ENCODE peak calls at places on chromosomes 6 and 20, in five cellular contexts. Q is HCT116, U is IMR-90, V is K562, O is H1. W is an unnamed sample.

GRCh38 chr6:79421001-79421411 is 116.2 kb downstream of the LCA5 start:
- DNase-seq in O (no peak), V (no peak), U (peak), Q (no peak), W (no peak)

GRCh38 chr6:22072939-22073338 is 223.9 kb downstream of the PRL start:
- DNase-seq in V (no peak), O (no peak), U (no peak), Q (no peak), W (no peak)

GRCh38 chr6:107753778-107754177 is 70.3 kb downstream of the SCML4 start:
- DNase-seq in U (no peak), V (no peak), Q (no peak), O (no peak), W (no peak)

GRCh38 chr6:24313477-24314141 is 44.2 kb downstream of the DCDC2 start:
- DNase-seq in U (peak), Q (no peak), V (no peak), O (no peak), W (peak)

GRCh38 chr6:33278810-33279209 is 1.9 kb downstream of the B3GALT4 start:
- DNase-seq in Q (no peak), V (no peak), U (no peak), O (no peak), W (no peak)

GRCh38 chr6:135185483-135185882 is 4.4 kb downstream of the MYB start:
- DNase-seq in Q (no peak), O (no peak), V (no peak), U (no peak), W (no peak)

GRCh38 chr20:3162080-3162611 is 2.5 kb upstream of the FASTKD5 start:
- DNase-seq in V (no peak), O (no peak), U (no peak), Q (no peak), W (no peak)

GRCh38 chr6:145670306-145670705 is 65.0 kb downstream of the EPM2A start:
- DNase-seq in U (no peak), V (no peak), Q (no peak), O (no peak), W (no peak)

GRCh38 chr20:57535297-57535696 is 10.4 kb upstream of the CTCFL start:
- DNase-seq in Q (no peak), U (no peak), V (no peak), O (no peak), W (no peak)

GRCh38 chr6:106533079-106533478 is 96.2 kb downstream of the RTN4IP1 start:
- DNase-seq in V (no peak), O (no peak), U (no peak), Q (no peak), W (no peak)

GRCh38 chr20:54431545-54431944 is 43.8 kb upstream of the DOK5 start:
- DNase-seq in Q (no peak), U (no peak), O (no peak), V (no peak), W (no peak)

GRCh38 chr20:60630609-60631008 is 621.5 kb upstream of the CDH4 start:
- DNase-seq in O (peak), Q (no peak), U (no peak), V (no peak), W (no peak)

GRCh38 chr20:46355778-46356177 is 47.5 kb upstream of the CDH22 start:
- DNase-seq in V (peak), U (no peak), Q (no peak), O (no peak), W (no peak)

GRCh38 chr6:49634080-49634810 is 2.4 kb downstream of the RHAG start:
- DNase-seq in O (no peak), V (no peak), Q (no peak), U (no peak), W (no peak)

GRCh38 chr6:130937942-130938604 is 110.9 kb downstream of the SMLR1 start:
- DNase-seq in V (no peak), O (no peak), Q (peak), U (peak), W (no peak)

GRCh38 chr6:39902136-39902535 is 32.1 kb downstream of the MOCS1 start:
- DNase-seq in U (no peak), V (no peak), Q (no peak), O (no peak), W (no peak)

GRCh38 chr20:584375-585301 is 25.5 kb downstream of the TCF15 start:
- DNase-seq in U (no peak), Q (peak), O (no peak), V (no peak), W (no peak)

GRCh38 chr20:48782901-48783308 is 44.9 kb downstream of the PREX1 start:
- DNase-seq in V (no peak), O (no peak), U (no peak), Q (no peak), W (no peak)

GRCh38 chr6:164078551-164079274 is 664.2 kb downstream of the QKI start:
- DNase-seq in Q (no peak), O (no peak), U (no peak), V (no peak), W (no peak)

DNA sequence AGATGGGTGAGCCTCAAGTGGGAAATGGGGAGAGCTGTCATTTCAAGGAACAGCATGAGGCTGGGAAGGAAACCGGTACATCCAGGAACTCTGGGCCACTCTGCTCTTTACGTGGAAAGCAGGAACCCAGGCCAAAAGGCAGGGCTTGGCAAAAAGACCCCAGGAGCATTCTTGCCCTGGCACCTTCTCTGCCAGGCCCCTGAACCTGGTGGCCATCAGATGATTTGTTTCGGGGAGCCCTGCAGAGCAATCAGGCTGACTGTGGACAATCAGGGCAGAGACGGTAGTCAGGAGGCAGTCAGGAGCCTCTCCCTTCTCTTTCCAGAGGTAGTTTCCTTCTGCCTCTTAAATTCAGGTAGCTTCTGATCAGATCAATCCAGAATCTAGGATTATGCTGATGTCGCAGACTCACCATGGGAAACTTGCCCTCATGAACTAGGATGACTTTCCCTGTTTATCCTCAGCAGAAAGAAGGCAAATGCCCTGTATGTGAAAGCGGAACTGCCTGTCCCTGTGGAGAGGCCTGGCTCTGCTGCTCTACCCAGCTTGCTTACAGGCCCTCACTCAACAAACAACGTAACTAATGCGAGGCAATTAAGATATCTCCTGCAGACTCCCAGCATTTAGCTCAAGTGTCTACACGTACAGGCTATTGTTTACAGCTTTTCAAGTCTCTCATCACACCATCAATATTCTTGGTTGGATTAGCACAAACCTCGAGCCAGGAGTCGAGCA is 36.6 kb downstream of the EZR start:
- DNase-seq in O (no peak), U (no peak), V (no peak), Q (no peak), W (no peak)
- TF ChIP-seq CEBPB in O (no peak), U (no peak), V (no peak), Q (no peak), W (no peak)

DNA sequence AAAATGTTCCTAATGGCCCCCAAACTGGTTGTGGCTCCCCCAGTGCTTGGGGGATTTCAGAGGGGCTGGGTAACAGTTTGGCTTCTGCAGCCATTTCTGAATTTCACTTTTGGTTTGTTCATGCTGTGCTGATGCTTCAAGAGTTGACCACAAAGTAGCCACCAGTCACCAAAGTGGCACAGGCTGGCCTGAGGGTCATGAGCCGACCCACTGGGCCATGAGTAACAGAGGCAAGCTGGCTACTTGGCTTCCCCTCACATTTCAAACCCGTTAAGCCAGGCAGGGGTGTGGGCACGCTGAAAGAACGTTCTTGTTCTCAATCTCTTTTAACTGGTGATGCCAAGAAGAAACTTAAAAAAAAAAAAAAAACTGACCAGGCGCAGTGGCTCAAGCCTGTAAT is 15.1 kb upstream of the NXT1 start:
- DNase-seq in Q (no peak), O (no peak), U (no peak), V (no peak), W (no peak)
- H3K4me2 ChIP-seq in Q (no peak), O (no peak), U (no peak), V (no peak), W (no peak)

GRCh38 chr20:4341804-4342560 is 326.6 kb upstream of the RNF24 start:
- DNase-seq in V (no peak), O (no peak), Q (no peak), U (peak), W (no peak)
- TF ChIP-seq CEBPB in V (no peak), O (no peak), Q (no peak), U (no peak), W (no peak)

DNA sequence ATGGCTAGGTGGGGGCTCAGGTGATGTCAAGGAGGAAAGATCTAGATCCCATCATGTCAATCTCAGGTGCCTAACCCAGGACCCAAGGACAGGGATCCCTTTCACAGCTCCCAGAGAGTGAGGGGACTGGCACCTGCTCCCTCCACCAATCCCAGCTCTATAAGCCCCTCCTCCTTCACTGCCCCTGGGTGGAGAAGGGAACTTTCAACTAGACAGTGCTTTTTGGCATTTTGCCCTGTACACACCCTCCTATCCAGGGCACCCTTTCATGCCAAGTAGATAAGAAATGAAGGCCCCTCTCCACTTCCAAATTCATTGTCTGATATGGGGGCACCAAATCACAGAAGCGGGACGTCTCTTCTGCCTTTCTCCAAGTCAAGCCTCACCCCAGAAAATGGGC is 61.6 kb downstream of the MDGA1 start:
- DNase-seq in V (no peak), Q (no peak), U (no peak), O (no peak), W (no peak)
- H3K4me2 ChIP-seq in V (no peak), Q (no peak), U (no peak), O (no peak), W (no peak)

DNA sequence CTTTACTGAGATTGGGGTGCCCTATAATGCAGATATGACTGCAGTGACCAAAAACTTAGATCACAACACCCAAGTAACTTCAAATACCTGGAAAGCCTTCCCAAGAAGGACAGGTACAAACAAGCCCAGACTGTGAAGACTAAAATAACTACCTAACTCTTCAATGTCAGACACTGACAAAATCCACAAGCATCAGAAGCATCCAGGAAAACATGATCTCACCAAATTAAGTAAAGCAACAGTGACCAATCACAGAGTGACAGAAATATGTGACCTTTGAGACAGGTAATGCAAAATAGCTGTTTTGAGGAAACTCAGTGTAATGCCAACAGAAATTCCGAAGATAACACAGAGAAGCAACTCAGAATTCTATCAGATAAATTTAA is 47.8 kb upstream of the LIN28B start:
- DNase-seq in U (no peak), Q (no peak), V (no peak), O (no peak), W (no peak)
- TF ChIP-seq CEBPB in U (no peak), Q (no peak), V (no peak), O (no peak), W (no peak)

GRCh38 chr6:35069262-35069661 is 71.9 kb downstream of the TCP11 start:
- DNase-seq in Q (no peak), O (no peak), V (no peak), U (no peak), W (no peak)

GRCh38 chr6:35067234-35067633 is 73.9 kb downstream of the TCP11 start:
- DNase-seq in U (no peak), Q (no peak), V (no peak), O (no peak), W (no peak)

GRCh38 chr6:35068644-35069043 is 72.5 kb downstream of the TCP11 start:
- DNase-seq in Q (no peak), V (no peak), U (no peak), O (no peak), W (no peak)

GRCh38 chr6:35070111-35070510 is 71.0 kb downstream of the TCP11 start:
- DNase-seq in U (no peak), V (no peak), Q (no peak), O (no peak), W (no peak)

DNA sequence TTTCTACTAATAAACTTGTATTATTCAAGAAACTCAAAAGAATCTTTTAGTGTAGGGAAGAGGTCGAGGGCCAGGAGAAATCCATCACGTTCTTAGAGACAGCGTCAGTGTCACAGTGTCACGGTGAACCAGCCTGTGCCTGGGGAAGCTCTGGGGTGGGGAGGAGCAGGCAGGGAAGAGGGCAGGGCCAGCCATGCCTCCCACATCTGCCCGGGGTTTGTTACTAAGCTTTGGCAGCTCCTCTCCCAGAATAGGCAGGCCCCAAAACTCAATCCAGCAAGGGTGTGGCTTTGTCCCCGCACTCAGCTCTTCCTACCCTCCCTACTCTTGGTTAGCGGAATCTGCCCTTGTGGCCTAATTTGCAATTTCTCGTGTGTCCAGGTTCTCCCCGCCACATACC is 72.9 kb downstream of the TCP11 start:
- DNase-seq in V (no peak), U (no peak), O (no peak), Q (no peak), W (no peak)
- H3K4me2 ChIP-seq in V (no peak), U (no peak), O (no peak), Q (no peak), W (no peak)